ENCODE peak calls at places on chromosomes 1 and 21, in ten cellular contexts. O, Q, E, H, B, C, D, S, U and N are unnamed samples. For H3K27me3, the result is how much of the 10 kb centered on the place peaks cover.

GRCh38 chr1:197788741-197789476 is 13.6 kb upstream of the DENND1B start:
- DNase-seq in O (no peak), Q (no peak), E (no peak), H (no peak), B (no peak), C (no peak), D (no peak), S (no peak), U (no peak), N (no peak)

GRCh38 chr1:246705368-246705767 is 18.8 kb upstream of the SCCPDH start:
- DNase-seq in O (no peak), Q (no peak), E (no peak), H (no peak), B (no peak), C (no peak), D (no peak), S (peak), U (no peak), N (no peak)

GRCh38 chr1:5933676-5934057 is 58.6 kb downstream of the NPHP4 start:
- DNase-seq in O (no peak), Q (no peak), E (no peak), H (no peak), B (no peak), C (no peak), D (no peak), S (peak), U (no peak), N (no peak)

GRCh38 chr1:116379674-116380498 is 6.8 kb downstream of the ATP1A1 start:
- DNase-seq in O (no peak), Q (no peak), E (no peak), H (no peak), B (no peak), C (peak), D (no peak), S (no peak), U (no peak), N (no peak)

GRCh38 chr1:1256956-1257871 is 10.7 kb upstream of the C1QTNF12 start:
- DNase-seq in O (no peak), Q (no peak), E (no peak), H (no peak), B (no peak), C (no peak), D (no peak), S (no peak), U (no peak), N (no peak)

GRCh38 chr1:209411491-209411929 is 172.0 kb upstream of the CAMK1G start:
- DNase-seq in O (peak), Q (no peak), E (peak), H (no peak), B (no peak), C (no peak), D (no peak), S (peak), U (no peak), N (no peak)

GRCh38 chr1:218479436-218480115 is 134.4 kb downstream of the TGFB2 start:
- DNase-seq in O (no peak), Q (no peak), E (no peak), H (no peak), B (no peak), C (no peak), D (no peak), S (peak), U (no peak), N (no peak)

GRCh38 chr1:67575861-67576260 is 109.1 kb upstream of the GADD45A start:
- DNase-seq in O (no peak), Q (no peak), E (no peak), H (no peak), B (no peak), C (no peak), D (no peak), S (peak), U (no peak), N (no peak)

GRCh38 chr1:95013948-95014574 is 58.7 kb downstream of the ALG14 start:
- DNase-seq in O (no peak), Q (no peak), E (no peak), H (no peak), B (no peak), C (no peak), D (no peak), S (no peak), U (no peak), N (no peak)

GRCh38 chr1:44881011-44881632 is 38.1 kb upstream of the PTCH2 start:
- DNase-seq in O (no peak), Q (no peak), E (peak), H (peak), B (no peak), C (no peak), D (no peak), S (peak), U (no peak), N (no peak)

GRCh38 chr21:16125274-16125673 is 395.5 kb downstream of the USP25 start:
- DNase-seq in O (no peak), Q (no peak), E (no peak), H (no peak), B (no peak), C (no peak), D (no peak), S (no peak), U (no peak), N (no peak)
- H3K27ac ChIP-seq in O (no peak), Q (no peak), E (no peak), H (no peak), B (no peak), C (no peak), D (no peak), S (no peak), U (no peak), N (no peak)

DNA sequence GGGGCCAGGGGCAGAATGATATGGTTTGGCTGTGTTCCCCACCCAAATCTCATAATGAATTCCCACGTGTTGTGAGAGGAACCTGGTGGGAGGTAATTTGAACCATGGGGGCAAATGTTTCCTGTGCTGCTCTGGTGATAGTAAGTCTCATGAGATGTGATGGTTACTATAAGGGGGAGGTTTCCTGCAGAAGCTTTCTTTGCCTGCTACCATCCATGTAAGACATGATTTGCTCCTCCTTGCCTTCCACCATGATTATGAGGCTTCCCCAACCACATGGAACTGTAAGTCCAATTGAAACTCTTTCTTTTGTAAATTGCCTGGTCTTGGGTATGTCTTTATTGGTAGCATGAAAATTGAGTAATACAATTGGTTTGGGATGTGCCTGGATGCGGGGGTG is 33.7 kb upstream of the LIN9 start:
- DNase-seq in O (no peak), Q (no peak), E (no peak), H (no peak), B (no peak), C (no peak), D (no peak), S (no peak), U (no peak), N (no peak)
- H3K27me3 ChIP-seq in O (under half), Q (under half), E (under half), H (under half), B (under half), C (under half), D (under half), S (under half), U (under half), N (under half)

GRCh38 chr1:69777423-69777822 is 209.7 kb downstream of the LRRC7 start:
- DNase-seq in O (no peak), Q (no peak), E (no peak), H (no peak), B (no peak), C (no peak), D (no peak), S (no peak), U (no peak), N (no peak)

GRCh38 chr1:69777933-69778332 is 210.2 kb downstream of the LRRC7 start:
- DNase-seq in O (no peak), Q (no peak), E (no peak), H (no peak), B (no peak), C (no peak), D (no peak), S (no peak), U (no peak), N (no peak)

DNA sequence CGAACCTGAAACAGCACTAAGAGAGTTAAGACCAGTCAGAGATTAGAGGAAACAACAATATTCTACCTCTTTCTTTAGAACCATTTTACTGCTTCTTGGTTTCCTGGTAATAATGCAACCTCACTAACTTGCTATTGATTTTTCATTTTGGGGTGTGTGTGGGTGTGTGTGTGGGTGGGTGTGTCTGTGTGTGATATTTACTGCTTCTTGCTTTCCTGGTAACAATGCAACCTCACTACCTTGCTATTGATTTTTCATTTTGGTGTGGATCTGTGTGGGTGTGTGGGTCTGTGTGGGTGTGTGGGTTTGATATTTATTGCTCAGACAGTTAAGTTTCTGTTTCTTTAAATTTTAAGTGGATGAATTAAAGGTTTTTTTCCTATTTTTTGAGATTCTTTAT is 208.8 kb downstream of the LRRC7 start:
- DNase-seq in O (no peak), Q (no peak), E (no peak), H (no peak), B (no peak), C (no peak), D (no peak), S (no peak), U (no peak), N (no peak)
- TF ChIP-seq POLR2A in O (no peak), Q (no peak), E (no peak), H (no peak), B (no peak), C (no peak), D (no peak), S (no peak), U (no peak), N (no peak)

DNA sequence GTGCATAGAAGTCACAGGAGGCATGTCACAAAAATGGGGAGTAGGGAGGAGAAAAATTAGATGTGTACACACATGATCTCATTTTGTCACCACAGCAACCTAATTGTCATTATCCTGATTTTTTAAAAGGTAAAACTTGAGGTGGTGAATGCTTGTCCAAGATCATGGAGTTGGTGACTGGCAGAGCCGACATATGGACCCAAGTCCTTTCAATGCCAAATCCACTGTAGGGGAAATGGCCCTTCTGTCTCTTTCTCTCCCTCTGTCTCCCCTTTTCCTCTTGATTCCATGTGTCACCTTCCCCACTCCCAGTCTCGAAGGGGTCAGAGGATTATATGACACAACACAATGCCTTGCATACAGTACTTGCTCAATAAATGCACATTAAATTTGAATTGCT is 65.7 kb upstream of the JUN start:
- DNase-seq in O (no peak), Q (no peak), E (no peak), H (no peak), B (no peak), C (no peak), D (no peak), S (no peak), U (no peak), N (no peak)
- H3K27ac ChIP-seq in O (no peak), Q (no peak), E (no peak), H (no peak), B (no peak), C (no peak), D (peak), S (peak), U (no peak), N (peak)

GRCh38 chr21:33026878-33027400 is 1.2 kb downstream of the OLIG2 start:
- DNase-seq in O (no peak), Q (no peak), E (no peak), H (no peak), B (no peak), C (no peak), D (no peak), S (peak), U (no peak), N (no peak)
- H3K27me3 ChIP-seq in O (under half), Q (half or more), E (half or more), H (half or more), B (under half), C (under half), D (half or more), S (half or more), U (under half), N (half or more)